ENCODE peak calls at places on chromosomes 1 and 21, in eight cellular contexts. O is endothelial cell, M is A549, V is MCF 10A, R is glutamatergic neuron, I is dorsolateral prefrontal cortex, P is HCT116, C is testis. H is an unnamed sample.

GRCh38 chr1:170765712-170766330 is 101.9 kb downstream of the PRRX1 start:
- DNase-seq in I (no peak), P (peak; percentile 21), M (no peak), O (no peak), V (peak; percentile 54), R (no peak), C (no peak), H (no peak)

GRCh38 chr1:185567438-185567837 is 166.8 kb upstream of the HMCN1 start:
- DNase-seq in P (no peak), M (no peak), I (no peak), O (no peak), C (no peak), V (no peak), R (no peak), H (no peak)

GRCh38 chr1:111625263-111625662 is 5.7 kb downstream of the RAP1A start:
- DNase-seq in O (no peak), R (no peak), V (no peak), I (no peak), C (no peak), M (no peak), P (no peak), H (no peak)

GRCh38 chr21:45334134-45334533 is 46.4 kb upstream of the POFUT2 start:
- DNase-seq in R (no peak), O (no peak), C (no peak), M (no peak), I (no peak), V (no peak), P (no peak), H (no peak)

GRCh38 chr21:23455676-23456075 is 2151.6 kb downstream of the MRPL39 start:
- DNase-seq in I (no peak), C (no peak), P (no peak), R (no peak), V (no peak), O (no peak), M (no peak), H (no peak)

GRCh38 chr1:33768106-33768505 is 95.8 kb upstream of the HMGB4 start:
- DNase-seq in V (no peak), I (no peak), P (no peak), O (no peak), C (no peak), M (no peak), R (no peak), H (no peak)

GRCh38 chr1:222877854-222878253 is 63.0 kb downstream of the DISP1 start:
- DNase-seq in O (no peak), M (no peak), C (no peak), P (no peak), V (no peak), R (no peak), I (no peak), H (no peak)

GRCh38 chr1:210726621-210727020 is 397.9 kb downstream of the HHAT start:
- DNase-seq in I (no peak), R (no peak), M (no peak), P (no peak), V (peak; percentile 88), O (peak; percentile 56), C (peak; percentile 45), H (no peak)

GRCh38 chr1:224173523-224173922 is 9.5 kb upstream of the DEGS1 start:
- DNase-seq in M (no peak), V (no peak), P (no peak), C (no peak), O (no peak), I (no peak), R (no peak), H (no peak)

GRCh38 chr1:21673277-21673780 is 4.2 kb upstream of the RAP1GAP start:
- DNase-seq in C (peak; percentile 53), I (peak; percentile 72), V (peak; percentile 40), R (no peak), M (no peak), O (no peak), P (no peak), H (peak; percentile 77)

GRCh38 chr1:88061830-88062177 is 622.3 kb upstream of the PKN2 start:
- DNase-seq in V (no peak), I (no peak), P (no peak), C (no peak), M (no peak), O (no peak), R (no peak), H (no peak)

GRCh38 chr1:167401260-167401873 is 117.0 kb downstream of the CD247 start:
- DNase-seq in R (peak; percentile 56), O (peak; percentile 46), C (peak; percentile 74), I (peak; percentile 38), V (peak; percentile 76), M (peak; percentile 51), P (peak; percentile 36), H (no peak)

DNA sequence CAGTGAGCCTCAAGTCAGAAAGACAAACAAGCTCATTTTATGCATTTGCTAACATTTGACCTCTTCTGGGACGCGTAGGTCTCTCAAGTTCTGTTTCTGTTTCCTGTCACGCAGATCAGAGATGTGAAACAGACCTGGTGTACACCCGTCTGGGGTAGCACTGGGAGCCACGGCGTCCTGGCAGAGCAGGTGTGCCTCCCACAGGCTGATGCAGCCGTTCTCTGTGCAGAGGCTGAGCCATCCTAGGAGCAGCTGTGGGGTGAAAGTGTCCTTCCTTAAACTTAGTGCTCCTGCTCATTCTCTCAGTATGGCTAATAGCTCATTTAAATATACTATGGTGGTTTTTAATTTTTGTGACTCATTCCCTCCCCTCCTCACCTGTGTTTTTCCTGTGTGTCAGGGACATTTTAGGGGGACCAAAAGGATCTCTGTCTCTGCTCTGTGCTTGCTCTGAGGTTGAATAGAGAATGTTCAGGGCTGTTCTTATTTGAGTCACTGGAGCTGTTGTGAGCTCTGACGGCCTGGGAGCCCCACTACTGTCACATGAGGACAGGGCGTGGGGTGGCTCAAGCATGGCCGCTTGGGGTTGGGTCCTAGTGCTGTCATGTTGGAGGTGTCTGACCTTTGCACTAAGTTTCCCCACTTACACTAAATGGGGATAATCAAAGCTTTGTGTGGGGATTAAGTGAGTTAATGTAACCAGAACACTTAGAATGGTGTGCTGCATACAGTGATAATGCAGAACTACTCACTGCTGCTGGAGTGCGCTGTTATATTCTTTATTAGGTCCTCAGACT is 43.0 kb downstream of the GALNT2 start:
- DNase-seq in R (no peak), V (no peak), I (no peak), M (no peak), P (no peak), C (no peak), O (no peak), H (no peak)
- TF ChIP-seq CTCF in R (no peak), V (no peak), I (no peak), M (no peak), P (no peak), C (no peak), O (no peak), H (no peak)

GRCh38 chr1:220281159-220281574 is 8.9 kb upstream of the RAB3GAP2 start:
- DNase-seq in P (peak; percentile 24), I (no peak), C (no peak), V (peak; percentile 77), R (no peak), O (no peak), M (peak; percentile 12), H (no peak)
- TF ChIP-seq CTCF in P (peak; percentile 55), I (peak; percentile 40), C (peak; percentile 28), V (peak; percentile 93), R (peak; percentile 56), O (peak; percentile 19), M (peak; percentile 43), H (peak; percentile 50)

GRCh38 chr1:114075082-114075481 is 78.6 kb downstream of the SYT6 start:
- DNase-seq in M (no peak), I (no peak), O (no peak), R (no peak), P (no peak), V (no peak), C (no peak), H (no peak)

GRCh38 chr1:114075546-114076249 is 78.0 kb downstream of the SYT6 start:
- DNase-seq in P (no peak), V (no peak), I (no peak), O (no peak), C (no peak), M (no peak), R (no peak), H (no peak)

GRCh38 chr1:114077188-114077587 is 76.5 kb downstream of the SYT6 start:
- DNase-seq in R (no peak), O (no peak), P (no peak), I (no peak), M (no peak), V (no peak), C (no peak), H (no peak)

GRCh38 chr1:114078116-114078515 is 75.6 kb downstream of the SYT6 start:
- DNase-seq in C (no peak), P (no peak), O (no peak), M (no peak), R (no peak), V (no peak), I (no peak), H (no peak)

DNA sequence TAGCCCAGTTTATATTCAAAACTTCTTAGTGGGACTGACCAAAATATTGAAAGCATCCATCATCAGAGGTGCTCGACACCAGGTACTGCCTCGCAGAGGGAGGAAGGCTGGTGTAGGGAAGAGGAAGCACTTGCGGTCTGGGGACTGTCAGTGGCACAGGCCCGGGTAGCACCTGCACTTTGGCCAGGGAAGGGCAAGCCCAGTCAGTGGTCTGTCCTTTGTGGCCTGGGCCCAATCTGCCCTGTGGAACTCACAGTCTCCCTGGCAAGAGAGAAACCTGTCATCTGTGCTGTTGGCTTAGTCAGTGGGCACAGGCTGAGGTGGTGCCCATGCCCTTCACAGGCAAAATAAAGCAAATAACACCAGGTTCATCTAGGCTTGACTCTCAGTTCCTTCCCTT is 77.4 kb downstream of the SYT6 start:
- DNase-seq in I (peak; percentile 55), C (no peak), P (no peak), M (no peak), O (no peak), V (no peak), R (no peak), H (no peak)
- TF ChIP-seq CTCF in I (no peak), C (no peak), P (no peak), M (no peak), O (no peak), V (no peak), R (no peak), H (no peak)

GRCh38 chr21:22231013-22231412 is 1232.8 kb downstream of the NCAM2 start:
- DNase-seq in R (no peak), V (no peak), I (no peak), C (no peak), M (no peak), P (no peak), O (no peak), H (no peak)

GRCh38 chr21:22235866-22236590 is 1237.8 kb downstream of the NCAM2 start:
- DNase-seq in O (no peak), M (no peak), V (no peak), R (no peak), P (no peak), C (no peak), I (no peak), H (no peak)
- TF ChIP-seq CTCF in O (no peak), M (no peak), V (no peak), R (no peak), P (no peak), C (no peak), I (no peak), H (no peak)

GRCh38 chr1:23566304-23566703 is 7.0 kb upstream of the ID3 start:
- DNase-seq in O (no peak), R (no peak), I (no peak), M (no peak), C (no peak), P (no peak), V (no peak), H (no peak)
- TF ChIP-seq CTCF in O (no peak), R (no peak), I (no peak), M (peak; percentile 32), C (no peak), P (peak; percentile 47), V (no peak), H (no peak)

H was measured in right atrium auricular region.